ENCODE peak calls at places on chromosomes 7 and 10, in eight cellular contexts. H is IMR-90, C is PC-3, N is prostate gland, S is HCT116, R is GM23248, E is hepatocyte, T is left ventricle myocardium inferior. U is an unnamed sample.

GRCh38 chr7:26588511-26588910 is 275.9 kb downstream of the SKAP2 start:
- DNase-seq in H (no peak), C (no peak), N (no peak), S (no peak), R (no peak), E (no peak), T (no peak), U (no peak)

GRCh38 chr7:7323352-7323751 is 141.0 kb downstream of the C1GALT1 start:
- DNase-seq in H (no peak), C (peak; percentile 21), N (no peak), S (no peak), R (no peak), E (no peak), T (no peak), U (no peak)

GRCh38 chr10:58041901-58042300 is 225.8 kb downstream of the IPMK start:
- DNase-seq in H (no peak), C (no peak), N (no peak), S (no peak), R (no peak), E (no peak), T (no peak), U (no peak)

GRCh38 chr7:126659124-126659523 is 593.6 kb downstream of the GRM8 start:
- DNase-seq in H (no peak), C (no peak), N (no peak), S (no peak), R (no peak), E (no peak), T (no peak), U (no peak)

GRCh38 chr7:39741942-39742623 is 118.7 kb downstream of the RALA start:
- DNase-seq in H (peak; percentile 41), C (peak; percentile 36), N (no peak), S (no peak), R (peak; percentile 32), E (peak; percentile 58), T (peak; percentile 47), U (peak; percentile 80)

GRCh38 chr10:125782055-125782454 is 6.4 kb upstream of the MMP21 start:
- DNase-seq in H (no peak), C (no peak), N (no peak), S (no peak), R (no peak), E (no peak), T (no peak), U (no peak)

GRCh38 chr7:44631458-44632115 is 25.2 kb downstream of the OGDH start:
- DNase-seq in H (peak; percentile 49), C (no peak), N (no peak), S (no peak), R (no peak), E (peak; percentile 25), T (no peak), U (no peak)

GRCh38 chr7:44378744-44379143 is 53.4 kb upstream of the CAMK2B start:
- DNase-seq in H (peak; percentile 92), C (peak; percentile 90), N (no peak), S (no peak), R (peak; percentile 95), E (no peak), T (no peak), U (no peak)

GRCh38 chr7:75734586-75735047 is 4.1 kb downstream of the HIP1 start:
- DNase-seq in H (peak; percentile 79), C (no peak), N (no peak), S (no peak), R (peak; percentile 80), E (peak; percentile 61), T (no peak), U (no peak)

GRCh38 chr10:115092258-115092554 is 959 bp upstream of the ATRNL1 start:
- DNase-seq in H (no peak), C (no peak), N (no peak), S (no peak), R (peak; percentile 26), E (no peak), T (no peak), U (no peak)

GRCh38 chr10:62582804-62583208 is 208.6 kb downstream of the ZNF365 start:
- DNase-seq in H (peak; percentile 98), C (peak; percentile 86), N (no peak), S (no peak), R (peak; percentile 97), E (peak; percentile 30), T (peak; percentile 77), U (no peak)

GRCh38 chr10:77006836-77007511 is 630.6 kb downstream of the KCNMA1 start:
- DNase-seq in H (peak; percentile 3), C (peak; percentile 68), N (no peak), S (no peak), R (peak; percentile 19), E (no peak), T (no peak), U (no peak)

GRCh38 chr10:124030711-124031110 is 62.7 kb downstream of the CHST15 start:
- DNase-seq in H (no peak), C (no peak), N (no peak), S (no peak), R (no peak), E (no peak), T (no peak), U (no peak)

GRCh38 chr10:58140706-58141347 is 126.9 kb downstream of the IPMK start:
- DNase-seq in H (no peak), C (no peak), N (no peak), S (no peak), R (no peak), E (no peak), T (no peak), U (no peak)

GRCh38 chr7:99141756-99142726 is 1.9 kb downstream of the SMURF1 start:
- DNase-seq in H (peak; percentile 79), C (peak; percentile 47), N (peak; percentile 68), S (no peak), R (peak; percentile 82), E (peak; percentile 84), T (peak; percentile 54), U (no peak)

GRCh38 chr7:98300595-98301372 is 19.3 kb downstream of the BRI3 start:
- DNase-seq in H (no peak), C (no peak), N (no peak), S (no peak), R (no peak), E (no peak), T (no peak), U (no peak)

GRCh38 chr10:20004087-20004523 is 187.9 kb downstream of the PLXDC2 start:
- DNase-seq in H (peak; percentile 45), C (no peak), N (no peak), S (no peak), R (peak; percentile 19), E (no peak), T (peak; percentile 57), U (no peak)

GRCh38 chr7:86313842-86314241 is 329.9 kb upstream of the GRM3 start:
- DNase-seq in H (no peak), C (no peak), N (no peak), S (no peak), R (no peak), E (no peak), T (no peak), U (no peak)

GRCh38 chr10:14547826-14548225 is 217.1 kb upstream of the FRMD4A start:
- DNase-seq in H (no peak), C (no peak), N (no peak), S (no peak), R (no peak), E (no peak), T (no peak), U (no peak)

GRCh38 chr10:60291354-60291930 is 98.2 kb downstream of the ANK3 start:
- DNase-seq in H (no peak), C (no peak), N (no peak), S (no peak), R (peak; percentile 18), E (no peak), T (no peak), U (no peak)

DNA sequence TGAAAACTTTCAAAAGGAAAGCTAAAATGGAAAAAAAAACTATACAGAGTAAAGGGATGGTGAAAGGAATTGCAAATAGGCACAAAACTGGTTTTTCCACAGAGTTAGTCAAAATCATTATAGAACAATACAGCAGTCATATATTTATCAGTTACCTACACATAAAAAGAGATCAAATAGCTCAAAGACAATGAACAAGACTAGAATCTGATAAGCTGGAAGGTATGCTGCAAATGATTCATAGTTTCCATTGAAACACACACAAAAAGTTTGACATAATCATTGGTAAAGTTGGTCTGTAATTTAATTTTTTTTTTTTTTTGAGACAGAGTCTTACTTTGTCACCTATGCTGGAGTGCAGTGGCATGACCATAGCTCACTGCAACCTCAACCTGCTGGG is 92.4 kb upstream of the SGCE start:
- DNase-seq in H (no peak), C (peak; percentile 55), N (no peak), S (no peak), R (no peak), E (no peak), T (no peak), U (no peak)
- H3K36me3 ChIP-seq in H (no peaks in the 10 kb centered on the region), C (no peaks in the 10 kb centered on the region), N (no peaks in the 10 kb centered on the region), S (no peaks in the 10 kb centered on the region), R (no peaks in the 10 kb centered on the region), E (no peaks in the 10 kb centered on the region), T (no peaks in the 10 kb centered on the region), U (no peaks in the 10 kb centered on the region)

GRCh38 chr7:16267953-16268820 is 153.2 kb downstream of the CRPPA start:
- DNase-seq in H (no peak), C (no peak), N (no peak), S (no peak), R (no peak), E (no peak), T (no peak), U (no peak)
- H3K4me3 ChIP-seq in H (no peak overlapping the region), C (no peak overlapping the region), N (no peak overlapping the region), S (no peak overlapping the region), R (no peak overlapping the region), E (no peak overlapping the region), T (no peak overlapping the region), U (no peak overlapping the region)

DNA sequence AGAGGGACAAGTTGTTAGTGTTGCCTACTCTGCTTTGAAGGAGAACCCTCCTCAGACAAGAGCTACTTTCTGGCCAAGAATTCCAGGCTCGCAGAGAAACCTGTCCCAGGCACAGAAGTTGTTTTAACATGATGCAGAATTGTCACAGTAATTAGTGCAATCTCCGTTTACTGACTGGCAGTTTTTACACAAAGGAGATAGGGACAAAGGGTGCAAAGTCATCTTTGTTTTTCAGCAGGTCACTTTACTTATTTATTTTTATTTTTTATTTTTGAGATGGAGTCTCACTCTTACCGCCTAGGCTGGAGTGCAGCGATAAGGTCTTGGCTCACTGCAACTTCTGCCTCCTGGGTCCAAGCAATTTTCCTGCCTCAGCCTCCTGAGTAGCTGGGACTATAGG is 12.3 kb downstream of the TCF7L2 start:
- DNase-seq in H (no peak), C (no peak), N (no peak), S (no peak), R (no peak), E (no peak), T (no peak), U (no peak)
- H3K4me1 ChIP-seq in H (peaks cover 35% of the 10 kb centered on the region), C (peaks cover 65% of the 10 kb centered on the region), N (peaks cover 6% of the 10 kb centered on the region), S (peaks cover 97% of the 10 kb centered on the region), R (peaks cover 72% of the 10 kb centered on the region), E (peaks cover 66% of the 10 kb centered on the region), T (peaks cover 76% of the 10 kb centered on the region), U (peaks cover 6% of the 10 kb centered on the region)

DNA sequence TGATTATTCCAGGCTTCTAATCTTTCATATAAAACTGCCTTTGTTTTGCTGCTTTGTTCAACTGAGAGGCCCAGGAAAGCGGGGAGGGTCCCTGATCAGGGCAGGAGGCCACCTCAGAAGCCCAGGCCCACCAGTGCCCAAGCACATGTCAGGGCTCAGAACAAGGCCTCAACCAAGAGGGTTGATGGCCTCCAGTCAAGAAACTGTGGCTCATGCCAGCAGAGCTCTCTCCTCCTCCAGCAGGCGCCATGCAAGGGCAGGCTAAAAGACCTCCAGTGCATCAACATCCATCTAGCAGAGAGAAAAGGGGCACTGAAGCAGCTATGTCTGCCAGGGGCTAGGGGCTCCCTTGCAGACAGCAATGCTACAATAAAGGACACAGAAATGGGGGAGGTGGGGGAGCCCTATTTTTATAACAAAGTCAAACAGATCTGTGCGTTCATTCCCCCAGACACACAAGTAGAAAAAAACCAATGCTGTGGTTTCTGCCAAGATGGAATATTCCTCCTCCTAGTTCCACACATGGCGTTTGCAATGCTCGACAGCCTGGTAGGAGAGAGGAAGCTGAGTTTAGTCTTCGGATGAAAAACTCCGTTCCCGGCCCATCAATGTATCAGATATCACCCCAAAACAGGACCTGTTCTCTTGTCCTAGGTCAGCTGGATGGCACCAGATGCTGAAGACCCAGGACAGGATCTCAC is 34.0 kb downstream of the PSAP start:
- DNase-seq in H (no peak), C (no peak), N (no peak), S (no peak), R (no peak), E (no peak), T (no peak), U (no peak)
- H3K36me3 ChIP-seq in H (peaks cover 64% of the 10 kb centered on the region), C (peaks cover 3% of the 10 kb centered on the region), N (peaks cover 47% of the 10 kb centered on the region), S (peaks cover 24% of the 10 kb centered on the region), R (peaks cover 37% of the 10 kb centered on the region), E (no peaks in the 10 kb centered on the region), T (peaks cover 75% of the 10 kb centered on the region), U (peaks cover 48% of the 10 kb centered on the region)

U was measured in iPS DF 6.9.